ENCODE peak calls at places on chromosome 7, in six cellular contexts. Y is CD8-positive, alpha-beta T cell; T is hepatocyte; I is heart right ventricle; H is left ventricle myocardium inferior; B is heart left ventricle. G is an unnamed sample. For H3K27me3, the result is how much of the 10 kb centered on the place peaks cover.

GRCh38 chr7:151755131-151755787 is 121.7 kb downstream of the PRKAG2 start:
- DNase-seq in Y (no peak), T (no peak), I (no peak), H (peak), B (no peak), G (no peak)

GRCh38 chr7:106392144-106392543 is 107.4 kb upstream of the NAMPT start:
- DNase-seq in Y (no peak), T (no peak), I (no peak), H (no peak), B (no peak), G (no peak)

GRCh38 chr7:117097860-117098259 is 144.6 kb downstream of the ST7 start:
- DNase-seq in Y (no peak), T (no peak), I (no peak), H (no peak), B (no peak), G (no peak)

GRCh38 chr7:12984117-12984516 is 296.7 kb downstream of the ARL4A start:
- DNase-seq in Y (no peak), T (no peak), I (no peak), H (no peak), B (no peak), G (no peak)

GRCh38 chr7:36188923-36189322 is 35.9 kb downstream of the EEPD1 start:
- DNase-seq in Y (no peak), T (no peak), I (no peak), H (no peak), B (no peak), G (no peak)

GRCh38 chr7:31145339-31145738 is 93.2 kb downstream of the ADCYAP1R1 start:
- DNase-seq in Y (no peak), T (no peak), I (no peak), H (no peak), B (no peak), G (no peak)

GRCh38 chr7:12524794-12525386 is 45.6 kb upstream of the SCIN start:
- DNase-seq in Y (no peak), T (peak), I (no peak), H (no peak), B (no peak), G (no peak)

GRCh38 chr7:51366930-51367613 is 50.5 kb upstream of the COBL start:
- DNase-seq in Y (no peak), T (peak), I (peak), H (no peak), B (no peak), G (no peak)

GRCh38 chr7:47253650-47254080 is 328.2 kb downstream of the TNS3 start:
- DNase-seq in Y (no peak), T (peak), I (peak), H (peak), B (no peak), G (no peak)

GRCh38 chr7:133486-133885 is 58.9 kb upstream of the FAM20C start:
- DNase-seq in Y (no peak), T (peak), I (no peak), H (no peak), B (no peak), G (no peak)

GRCh38 chr7:28395806-28396205 is 16.5 kb upstream of the CREB5 start:
- DNase-seq in Y (no peak), T (no peak), I (no peak), H (no peak), B (no peak), G (no peak)

GRCh38 chr7:128166603-128167315 is 74.3 kb upstream of the LEP start:
- DNase-seq in Y (peak), T (peak), I (no peak), H (no peak), B (no peak), G (no peak)

GRCh38 chr7:110548372-110548771 is 542.6 kb upstream of the LRRN3 start:
- DNase-seq in Y (no peak), T (no peak), I (no peak), H (no peak), B (no peak), G (no peak)

GRCh38 chr7:49771427-49772176 is 1.8 kb upstream of the VWC2 start:
- DNase-seq in Y (no peak), T (no peak), I (no peak), H (no peak), B (no peak), G (no peak)

GRCh38 chr7:50149364-50149763 is 56.3 kb upstream of the ZPBP start:
- DNase-seq in Y (no peak), T (no peak), I (no peak), H (no peak), B (no peak), G (no peak)

GRCh38 chr7:32154797-32155196 is 84.6 kb upstream of the PDE1C start:
- DNase-seq in Y (no peak), T (no peak), I (peak), H (peak), B (peak), G (no peak)

GRCh38 chr7:52260046-52260665 is 775.3 kb upstream of the POM121L12 start:
- DNase-seq in Y (no peak), T (peak), I (no peak), H (no peak), B (no peak), G (no peak)

GRCh38 chr7:158646766-158647474 is 57.7 kb downstream of the NCAPG2 start:
- DNase-seq in Y (no peak), T (no peak), I (no peak), H (no peak), B (no peak), G (no peak)

GRCh38 chr7:98628418-98628817 is 11.3 kb downstream of the NPTX2 start:
- DNase-seq in Y (no peak), T (no peak), I (no peak), H (no peak), B (no peak), G (no peak)

GRCh38 chr7:2721842-2722241 is 33.8 kb downstream of the AMZ1 start:
- DNase-seq in Y (no peak), T (no peak), I (no peak), H (peak), B (no peak), G (no peak)

GRCh38 chr7:4338556-4338955 is 343.5 kb upstream of the FOXK1 start:
- DNase-seq in Y (no peak), T (no peak), I (no peak), H (no peak), B (no peak), G (no peak)
- TF ChIP-seq CTCF in Y (no peak), T (no peak), I (no peak), H (no peak), B (no peak), G (no peak)

GRCh38 chr7:155368894-155369600 is 71.4 kb downstream of the INSIG1 start:
- DNase-seq in Y (no peak), T (no peak), I (no peak), H (no peak), B (no peak), G (no peak)
- H3K27me3 ChIP-seq in Y (under half), T (half or more), I (under half), H (half or more), B (under half), G (half or more)

GRCh38 chr7:76396039-76396732 is 13.3 kb downstream of the SSC4D start:
- DNase-seq in Y (no peak), T (no peak), I (no peak), H (no peak), B (no peak), G (no peak)

GRCh38 chr7:76392531-76393115 is 16.9 kb downstream of the SSC4D start:
- DNase-seq in Y (no peak), T (no peak), I (no peak), H (no peak), B (no peak), G (no peak)

GRCh38 chr7:76394962-76395361 is 14.5 kb downstream of the SSC4D start:
- DNase-seq in Y (no peak), T (no peak), I (no peak), H (no peak), B (no peak), G (no peak)

GRCh38 chr7:76390092-76390491 is 19.4 kb downstream of the SSC4D start:
- DNase-seq in Y (no peak), T (no peak), I (no peak), H (no peak), B (no peak), G (no peak)

DNA sequence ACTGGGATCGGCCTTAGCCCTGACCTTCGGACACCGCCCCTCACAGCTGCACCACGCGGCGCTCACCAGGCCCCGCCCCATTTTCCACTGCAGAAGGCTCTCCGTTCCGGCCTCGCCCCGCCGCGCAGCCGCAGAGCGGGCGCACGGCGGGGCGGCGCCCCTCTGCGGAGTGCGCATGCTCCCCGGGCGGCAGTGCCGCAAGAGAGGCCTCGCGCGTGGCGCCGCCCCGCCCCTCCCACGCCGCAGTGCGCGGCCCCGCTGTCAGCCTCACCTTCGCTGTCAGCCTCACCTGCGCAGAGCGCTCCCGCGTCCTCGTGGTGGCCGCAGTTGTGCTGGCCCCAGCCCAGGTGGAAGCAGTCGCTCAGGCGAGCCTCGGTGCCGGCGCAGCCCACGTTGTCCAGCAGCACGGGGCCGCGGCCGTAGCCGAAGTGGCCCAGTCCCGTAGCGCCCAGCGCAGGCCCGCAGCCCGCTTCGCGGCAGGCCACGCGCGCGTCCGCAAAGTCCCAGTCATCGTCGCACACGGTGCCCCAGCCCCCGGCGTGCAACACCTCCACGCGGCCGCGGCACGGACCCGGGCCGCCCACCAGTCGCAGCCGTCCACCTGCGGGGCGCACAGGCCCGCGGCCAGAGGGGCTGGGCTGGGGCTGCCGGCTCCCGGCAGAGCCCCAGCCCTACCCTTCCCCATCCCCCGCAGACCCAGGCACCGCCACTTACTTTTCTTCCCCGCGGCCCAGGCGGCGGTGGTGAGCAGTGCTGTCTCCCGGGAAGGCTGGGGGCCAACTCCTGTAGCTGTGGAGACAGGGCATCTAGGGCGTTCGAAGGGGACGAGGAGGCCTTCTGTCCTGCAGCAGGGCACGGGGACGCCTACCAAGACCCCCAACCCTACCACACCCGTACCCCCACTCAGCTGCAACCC is 16.1 kb downstream of the SSC4D start:
- DNase-seq in Y (peak), T (peak), I (peak), H (peak), B (peak), G (peak)
- TF ChIP-seq CTCF in Y (no peak), T (no peak), I (no peak), H (no peak), B (no peak), G (no peak)

GRCh38 chr7:27110163-27110976 is 7.9 kb upstream of the HOXA2 start:
- DNase-seq in Y (no peak), T (peak), I (no peak), H (no peak), B (no peak), G (no peak)
- H3K27me3 ChIP-seq in Y (under half), T (half or more), I (under half), H (half or more), B (half or more), G (under half)

DNA sequence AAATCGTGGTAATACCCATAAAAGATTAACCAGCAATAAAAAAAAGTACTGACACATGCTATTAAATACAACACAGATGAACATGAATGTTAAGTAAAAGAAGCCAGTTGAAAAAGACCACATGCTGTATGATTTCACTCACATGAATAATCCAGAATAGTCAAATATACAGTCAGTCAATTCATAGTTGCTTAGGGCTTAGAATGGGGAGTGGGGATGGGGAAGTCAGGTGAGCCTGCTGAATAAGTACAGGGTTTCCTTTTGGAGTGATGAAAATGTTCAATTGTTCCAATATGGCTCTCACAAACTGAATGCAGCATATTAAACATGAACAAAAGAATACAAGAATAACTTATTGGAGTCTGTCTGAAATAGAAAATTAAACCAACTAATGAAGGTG is 1.8 kb downstream of the COA1 start:
- DNase-seq in Y (no peak), T (no peak), I (no peak), H (no peak), B (no peak), G (no peak)
- TF ChIP-seq CTCF in Y (no peak), T (no peak), I (no peak), H (no peak), B (no peak), G (no peak)

DNA sequence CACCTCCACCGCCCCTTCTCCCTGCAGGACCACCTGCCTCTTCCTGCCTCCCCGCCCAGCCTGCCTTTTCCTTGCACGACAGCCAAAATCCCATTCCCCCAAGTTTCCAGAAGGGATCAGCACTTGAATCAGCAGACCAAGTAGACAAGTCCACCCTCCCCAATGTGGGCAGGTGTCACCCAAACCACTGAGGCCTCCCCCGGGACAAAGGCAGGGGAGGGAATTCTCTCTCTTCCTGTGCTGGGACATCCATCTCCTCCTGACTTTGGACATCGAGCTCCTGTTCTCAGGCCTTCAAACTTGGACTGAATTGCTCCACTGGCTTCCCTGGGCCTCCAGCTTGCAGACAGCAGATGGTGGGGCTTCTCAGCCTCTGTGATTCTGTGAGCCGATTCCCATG is 21.6 kb upstream of the PSMG3 start:
- DNase-seq in Y (no peak), T (no peak), I (no peak), H (no peak), B (no peak), G (no peak)
- H3K27me3 ChIP-seq in Y (under half), T (under half), I (under half), H (half or more), B (under half), G (under half)

DNA sequence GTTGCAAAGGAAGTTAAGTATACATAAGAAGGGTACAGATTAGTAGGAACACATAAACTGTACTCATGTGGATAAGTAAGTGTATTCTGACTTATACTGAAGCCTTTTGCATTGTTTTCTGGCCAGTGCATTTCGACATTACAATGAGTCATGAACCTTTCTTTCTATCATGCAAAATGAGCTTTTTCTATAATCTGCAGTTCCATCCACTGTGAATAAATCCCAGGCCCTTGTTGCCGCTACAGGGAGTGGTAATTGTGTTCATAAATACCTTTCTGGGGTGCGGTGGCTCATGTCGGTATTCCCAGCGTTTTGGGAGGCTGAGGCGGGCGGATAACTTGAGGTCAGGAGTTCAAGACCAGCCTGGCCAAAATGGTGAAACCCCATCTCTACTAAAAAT is 858.3 kb downstream of the GRM8 start:
- DNase-seq in Y (no peak), T (no peak), I (no peak), H (no peak), B (no peak), G (no peak)
- TF ChIP-seq CTCF in Y (no peak), T (no peak), I (no peak), H (no peak), B (no peak), G (no peak)

G was measured in CD4-positive, alpha-beta T cell.